ENCODE peak calls at places on chromosomes 6 and 20, in eight cellular contexts. J, Q, M, G, P, T, D and W are unnamed samples.

GRCh38 chr6:72524011-72524645 is 97.7 kb upstream of the KCNQ5 start:
- DNase-seq in J (no peak), Q (no peak), M (no peak), G (no peak), P (no peak), T (no peak), D (no peak), W (no peak)

GRCh38 chr20:37202267-37202943 is 23.1 kb upstream of the MROH8 start:
- DNase-seq in J (no peak), Q (no peak), M (peak), G (peak), P (peak), T (no peak), D (peak), W (peak)

GRCh38 chr6:12977206-12977605 is 260.6 kb downstream of the PHACTR1 start:
- DNase-seq in J (no peak), Q (no peak), M (no peak), G (no peak), P (no peak), T (no peak), D (no peak), W (no peak)

GRCh38 chr20:53857723-53858236 is 212.6 kb downstream of the BCAS1 start:
- DNase-seq in J (no peak), Q (no peak), M (peak), G (no peak), P (peak), T (no peak), D (no peak), W (no peak)

GRCh38 chr20:3163099-3164042 is 3.7 kb upstream of the FASTKD5 start:
- DNase-seq in J (no peak), Q (peak), M (no peak), G (no peak), P (no peak), T (no peak), D (no peak), W (no peak)

GRCh38 chr6:21005816-21006553 is 471.7 kb downstream of the CDKAL1 start:
- DNase-seq in J (no peak), Q (no peak), M (no peak), G (no peak), P (no peak), T (no peak), D (peak), W (no peak)

GRCh38 chr6:21678990-21679389 is 85.4 kb downstream of the SOX4 start:
- DNase-seq in J (no peak), Q (no peak), M (no peak), G (no peak), P (no peak), T (no peak), D (peak), W (no peak)

GRCh38 chr6:79385333-79385732 is 150.9 kb upstream of the HMGN3 start:
- DNase-seq in J (no peak), Q (no peak), M (no peak), G (no peak), P (no peak), T (no peak), D (no peak), W (no peak)

GRCh38 chr20:53899351-53900167 is 170.8 kb downstream of the BCAS1 start:
- DNase-seq in J (peak), Q (no peak), M (peak), G (peak), P (no peak), T (peak), D (peak), W (peak)

GRCh38 chr6:31597006-31597405 is 4.2 kb upstream of the NCR3 start:
- DNase-seq in J (no peak), Q (no peak), M (no peak), G (peak), P (peak), T (no peak), D (peak), W (no peak)

GRCh38 chr6:3283241-3283640 is 24.5 kb downstream of the PSMG4 start:
- DNase-seq in J (no peak), Q (peak), M (no peak), G (no peak), P (no peak), T (no peak), D (no peak), W (no peak)

GRCh38 chr6:169174516-169175359 is 78.9 kb downstream of the THBS2 start:
- DNase-seq in J (no peak), Q (no peak), M (no peak), G (no peak), P (no peak), T (no peak), D (no peak), W (no peak)

GRCh38 chr20:10475225-10475624 is 40.1 kb downstream of the SLX4IP start:
- DNase-seq in J (no peak), Q (no peak), M (no peak), G (no peak), P (no peak), T (no peak), D (no peak), W (no peak)

GRCh38 chr6:138818496-138819194 is 22.8 kb downstream of the ECT2L start:
- DNase-seq in J (no peak), Q (no peak), M (no peak), G (no peak), P (no peak), T (no peak), D (no peak), W (peak)

GRCh38 chr6:150672792-150673191 is 73.1 kb downstream of the PLEKHG1 start:
- DNase-seq in J (no peak), Q (no peak), M (no peak), G (no peak), P (no peak), T (no peak), D (no peak), W (no peak)

GRCh38 chr6:150668882-150669476 is 69.3 kb downstream of the PLEKHG1 start:
- DNase-seq in J (no peak), Q (no peak), M (no peak), G (no peak), P (no peak), T (no peak), D (no peak), W (no peak)

GRCh38 chr6:150673720-150674361 is 74.2 kb downstream of the PLEKHG1 start:
- DNase-seq in J (no peak), Q (no peak), M (peak), G (no peak), P (no peak), T (no peak), D (no peak), W (no peak)

GRCh38 chr6:150667977-150668716 is 68.5 kb downstream of the PLEKHG1 start:
- DNase-seq in J (no peak), Q (peak), M (peak), G (peak), P (peak), T (no peak), D (peak), W (no peak)

GRCh38 chr6:150670311-150670710 is 70.6 kb downstream of the PLEKHG1 start:
- DNase-seq in J (no peak), Q (no peak), M (no peak), G (no peak), P (no peak), T (no peak), D (no peak), W (no peak)
- TF ChIP-seq CTCF in J (no peak), Q (no peak), M (no peak), G (peak), P (no peak), T (no peak), D (no peak), W (no peak)

DNA sequence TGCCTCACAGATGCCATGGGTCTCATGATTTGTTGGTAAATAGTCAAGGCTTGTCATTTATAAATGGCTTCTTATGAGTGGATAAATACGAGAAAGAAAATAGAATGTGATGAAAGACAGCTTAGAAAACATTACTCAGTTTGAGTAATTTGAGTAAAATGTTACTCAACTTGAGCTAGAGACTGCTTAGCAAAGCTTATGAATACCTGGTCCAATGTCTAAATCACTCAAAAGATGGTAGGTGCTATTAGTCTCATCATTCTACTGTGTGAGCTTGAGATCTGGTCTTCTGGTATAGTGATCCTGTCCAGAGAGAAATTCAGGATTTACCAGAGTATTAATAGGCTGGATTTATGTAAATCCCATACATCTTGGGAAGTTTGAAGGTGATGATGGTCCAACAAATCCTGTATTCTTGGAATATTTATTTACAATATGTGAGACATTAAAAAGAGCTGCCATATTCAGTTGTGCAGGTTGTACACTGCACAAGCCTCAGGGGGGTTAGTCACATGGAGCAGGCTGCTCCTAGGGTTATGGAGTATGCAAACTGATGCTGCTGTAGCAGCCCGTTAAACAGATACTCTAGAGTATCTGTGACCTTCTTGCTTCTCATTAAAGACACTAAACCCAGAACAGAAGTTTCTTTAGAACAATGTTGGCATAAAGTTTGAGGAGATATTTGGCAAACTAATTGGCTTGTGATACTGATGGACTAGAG is 112.9 kb downstream of the RCAN2 start:
- DNase-seq in J (no peak), Q (no peak), M (no peak), G (no peak), P (no peak), T (no peak), D (no peak), W (no peak)
- TF ChIP-seq CTCF in J (no peak), Q (no peak), M (no peak), G (no peak), P (no peak), T (no peak), D (no peak), W (no peak)

GRCh38 chr6:105304366-105304765 is 98.5 kb downstream of the PREP start:
- DNase-seq in J (no peak), Q (no peak), M (no peak), G (no peak), P (no peak), T (no peak), D (no peak), W (no peak)

GRCh38 chr6:105300090-105300489 is 102.8 kb downstream of the PREP start:
- DNase-seq in J (no peak), Q (no peak), M (no peak), G (no peak), P (no peak), T (no peak), D (no peak), W (no peak)

GRCh38 chr6:105301756-105302616 is 100.9 kb downstream of the PREP start:
- DNase-seq in J (no peak), Q (no peak), M (peak), G (no peak), P (no peak), T (no peak), D (no peak), W (no peak)

GRCh38 chr6:105301072-105301503 is 101.8 kb downstream of the PREP start:
- DNase-seq in J (no peak), Q (no peak), M (no peak), G (no peak), P (peak), T (no peak), D (no peak), W (no peak)

DNA sequence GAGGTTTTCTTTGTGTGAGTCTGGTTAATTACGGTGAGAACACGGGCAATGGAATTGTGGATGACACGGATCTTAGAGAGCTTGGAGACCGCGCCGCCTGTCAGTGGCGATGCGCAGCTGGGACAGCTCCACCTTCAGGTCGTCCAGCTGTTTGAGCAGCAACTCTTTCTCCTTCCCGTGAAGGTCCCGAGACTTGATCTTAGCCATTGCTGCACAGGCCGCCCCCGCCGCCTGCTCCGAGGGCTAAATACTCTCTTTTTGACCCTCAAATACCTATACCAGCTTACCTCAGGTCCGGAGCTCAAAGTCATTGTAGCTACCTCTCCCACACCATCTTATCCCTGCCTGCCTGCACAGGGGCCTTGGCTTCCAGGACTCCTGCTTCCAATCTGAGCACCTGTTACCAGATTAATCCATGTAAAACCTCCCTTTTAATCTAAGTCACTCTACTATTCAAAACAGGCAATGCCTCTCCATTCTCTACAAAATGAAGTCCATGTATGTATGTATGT is 100.2 kb downstream of the PREP start:
- DNase-seq in J (no peak), Q (no peak), M (no peak), G (peak), P (no peak), T (no peak), D (no peak), W (no peak)
- TF ChIP-seq CTCF in J (no peak), Q (no peak), M (no peak), G (peak), P (no peak), T (no peak), D (no peak), W (no peak)

GRCh38 chr6:161153725-161154124 is 120.1 kb downstream of the AGPAT4 start:
- DNase-seq in J (no peak), Q (no peak), M (no peak), G (no peak), P (no peak), T (no peak), D (no peak), W (no peak)

GRCh38 chr6:161154796-161155335 is 119.0 kb downstream of the AGPAT4 start:
- DNase-seq in J (no peak), Q (no peak), M (no peak), G (no peak), P (no peak), T (no peak), D (no peak), W (no peak)

GRCh38 chr6:161151660-161152526 is 122.0 kb downstream of the AGPAT4 start:
- DNase-seq in J (no peak), Q (no peak), M (no peak), G (no peak), P (peak), T (no peak), D (no peak), W (no peak)

GRCh38 chr6:161152527-161152862 is 121.4 kb downstream of the AGPAT4 start:
- DNase-seq in J (no peak), Q (no peak), M (no peak), G (no peak), P (no peak), T (no peak), D (no peak), W (no peak)

GRCh38 chr6:161152904-161153662 is 120.8 kb downstream of the AGPAT4 start:
- DNase-seq in J (no peak), Q (no peak), M (no peak), G (no peak), P (no peak), T (no peak), D (no peak), W (peak)
- TF ChIP-seq CTCF in J (peak), Q (peak), M (peak), G (peak), P (peak), T (no peak), D (peak), W (peak)

GRCh38 chr6:35496851-35497570 is at the start of gene TEAD3:
- DNase-seq in J (peak), Q (peak), M (peak), G (peak), P (peak), T (peak), D (no peak), W (peak)
- TF ChIP-seq CTCF in J (no peak), Q (no peak), M (no peak), G (peak), P (peak), T (no peak), D (peak), W (no peak)

GRCh38 chr6:142408409-142408808 is 106.6 kb downstream of the ADGRG6 start:
- DNase-seq in J (no peak), Q (no peak), M (no peak), G (no peak), P (no peak), T (no peak), D (no peak), W (no peak)
- TF ChIP-seq CTCF in J (no peak), Q (no peak), M (no peak), G (peak), P (no peak), T (no peak), D (no peak), W (no peak)

DNA sequence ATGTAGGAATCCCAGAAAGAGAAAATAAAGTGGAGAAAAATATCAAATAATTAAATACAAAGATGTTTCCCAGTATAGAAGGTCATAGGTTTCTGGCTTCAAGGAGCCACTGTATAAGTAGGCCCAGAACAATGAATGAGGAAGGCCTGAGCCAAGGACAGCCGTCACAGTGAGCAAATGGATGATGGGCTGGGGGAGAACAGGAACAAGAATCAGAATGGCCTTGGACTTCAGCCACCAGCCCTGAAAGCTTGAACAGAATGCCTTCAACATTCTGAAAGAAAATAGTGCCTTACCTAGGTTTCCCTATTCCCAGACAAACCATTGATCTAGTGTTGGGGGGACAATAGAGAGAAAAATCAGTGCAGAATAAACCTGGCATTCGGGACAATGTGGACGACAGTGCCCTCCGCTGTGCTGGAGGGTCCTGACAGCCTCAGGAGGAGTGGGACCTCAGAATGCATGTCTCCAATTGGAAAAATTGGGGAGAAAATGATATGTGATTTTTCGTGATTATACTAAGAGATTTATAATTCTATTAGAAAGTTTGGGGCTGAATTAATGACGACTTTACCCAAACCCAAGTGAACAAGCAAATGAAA is 333.9 kb upstream of the AGPAT4 start:
- DNase-seq in J (no peak), Q (no peak), M (no peak), G (no peak), P (no peak), T (no peak), D (no peak), W (no peak)
- TF ChIP-seq CTCF in J (no peak), Q (no peak), M (no peak), G (no peak), P (no peak), T (no peak), D (no peak), W (no peak)

DNA sequence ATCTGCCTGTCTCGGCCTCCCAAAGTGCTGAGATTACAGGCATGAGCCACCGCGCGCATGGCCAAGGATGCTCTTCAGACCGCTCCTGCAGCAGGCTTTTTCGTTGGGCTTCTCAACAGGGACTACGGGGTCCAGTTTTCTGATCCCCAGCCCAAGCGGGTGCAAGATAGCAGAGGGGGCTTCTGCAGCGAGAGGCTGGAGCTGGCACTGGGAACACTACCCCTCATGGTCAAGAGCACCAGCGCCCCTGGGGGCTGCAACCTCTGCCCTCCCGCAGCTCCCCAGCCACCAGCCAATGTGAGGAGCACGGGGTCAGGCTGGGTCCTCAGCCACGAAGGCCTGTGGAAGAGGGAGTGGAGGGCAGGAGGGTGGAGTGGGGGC is 6.0 kb downstream of the CTSZ start:
- DNase-seq in J (no peak), Q (no peak), M (no peak), G (no peak), P (no peak), T (no peak), D (no peak), W (no peak)
- TF ChIP-seq CTCF in J (no peak), Q (no peak), M (no peak), G (no peak), P (no peak), T (no peak), D (no peak), W (no peak)